ENCODE peak calls at places on chromosomes 2 and 18, in five cellular contexts. J is fibroblast of the aortic adventitia, I is foreskin fibroblast, G is fibroblast of pulmonary artery, T is esophagus muscularis mucosa. V is an unnamed sample.

GRCh38 chr2:232689152-232689910 is 7.8 kb upstream of the GIGYF2 start:
- DNase-seq in J (peak), I (peak), G (peak), T (no peak), V (no peak)

GRCh38 chr2:74876081-74876886 is 42.4 kb downstream of the HK2 start:
- DNase-seq in J (peak), I (peak), G (peak), T (no peak), V (peak)

GRCh38 chr2:18544171-18544570 is 16.3 kb downstream of the RDH14 start:
- DNase-seq in J (no peak), I (no peak), G (no peak), T (no peak), V (no peak)

GRCh38 chr18:55982992-55983391 is 395.0 kb upstream of the TCF4 start:
- DNase-seq in J (no peak), I (no peak), G (no peak), T (no peak), V (no peak)

GRCh38 chr2:159773426-159773825 is 24.6 kb downstream of the CD302 start:
- DNase-seq in J (peak), I (no peak), G (peak), T (no peak), V (no peak)

GRCh38 chr2:128252501-128252900 is 66.2 kb downstream of the HS6ST1 start:
- DNase-seq in J (no peak), I (no peak), G (no peak), T (no peak), V (no peak)

GRCh38 chr2:144331652-144332355 is 188.1 kb downstream of the ZEB2 start:
- DNase-seq in J (peak), I (no peak), G (no peak), T (no peak), V (no peak)

GRCh38 chr2:23850564-23851256 is 76.2 kb downstream of the ATAD2B start:
- DNase-seq in J (no peak), I (no peak), G (no peak), T (no peak), V (no peak)

GRCh38 chr18:48122376-48122775 is 191.9 kb upstream of the SMAD2 start:
- DNase-seq in J (no peak), I (no peak), G (no peak), T (no peak), V (no peak)

GRCh38 chr2:242032780-242033656 is 163.5 kb downstream of the RTP5 start:
- DNase-seq in J (no peak), I (no peak), G (no peak), T (no peak), V (no peak)

GRCh38 chr18:57142361-57142760 is 4.5 kb upstream of the BOD1L2 start:
- DNase-seq in J (no peak), I (no peak), G (no peak), T (no peak), V (no peak)

GRCh38 chr2:124426630-124427029 is 401.5 kb downstream of the CNTNAP5 start:
- DNase-seq in J (no peak), I (no peak), G (no peak), T (no peak), V (no peak)

GRCh38 chr2:167196461-167197252 is 308.4 kb downstream of the XIRP2 start:
- DNase-seq in J (peak), I (no peak), G (peak), T (no peak), V (no peak)

GRCh38 chr2:16650287-16651249 is 15.1 kb downstream of the CYRIA start:
- DNase-seq in J (peak), I (peak), G (peak), T (no peak), V (peak)

GRCh38 chr18:25896178-25896780 is 194.1 kb downstream of the SS18 start:
- DNase-seq in J (peak), I (peak), G (peak), T (no peak), V (peak)

GRCh38 chr2:180040146-180040925 is 33.2 kb upstream of the CWC22 start:
- DNase-seq in J (peak), I (peak), G (peak), T (no peak), V (no peak)

GRCh38 chr2:60719331-60719730 is 36.7 kb upstream of the PAPOLG start:
- DNase-seq in J (no peak), I (no peak), G (no peak), T (no peak), V (no peak)

GRCh38 chr2:176879596-176879995 is 333.0 kb upstream of the HNRNPA3 start:
- DNase-seq in J (no peak), I (no peak), G (no peak), T (no peak), V (no peak)

GRCh38 chr2:121150126-121150525 is 134.9 kb downstream of the TFCP2L1 start:
- DNase-seq in J (no peak), I (no peak), G (no peak), T (no peak), V (no peak)

GRCh38 chr2:184363213-184363612 is 235.1 kb upstream of the ZNF804A start:
- DNase-seq in J (no peak), I (no peak), G (no peak), T (no peak), V (peak)

GRCh38 chr2:68789603-68790002 is 55.0 kb downstream of the ARHGAP25 start:
- DNase-seq in J (no peak), I (no peak), G (no peak), T (peak), V (no peak)

GRCh38 chr2:197255550-197255949 is 55.0 kb downstream of the ANKRD44 start:
- DNase-seq in J (peak), I (no peak), G (peak), T (peak), V (peak)

GRCh38 chr2:151410485-151410833 is 757 bp downstream of the RIF1 start:
- DNase-seq in J (no peak), I (no peak), G (peak), T (no peak), V (peak)

GRCh38 chr2:105873281-105873680 is 128.6 kb downstream of the NCK2 start:
- DNase-seq in J (no peak), I (no peak), G (no peak), T (no peak), V (peak)

GRCh38 chr2:105872830-105873229 is 128.1 kb downstream of the NCK2 start:
- DNase-seq in J (no peak), I (no peak), G (no peak), T (no peak), V (no peak)

GRCh38 chr2:105875241-105875640 is 130.5 kb downstream of the NCK2 start:
- DNase-seq in J (no peak), I (no peak), G (no peak), T (no peak), V (peak)

GRCh38 chr2:105872142-105872728 is 127.5 kb downstream of the NCK2 start:
- DNase-seq in J (no peak), I (no peak), G (no peak), T (no peak), V (peak)

DNA sequence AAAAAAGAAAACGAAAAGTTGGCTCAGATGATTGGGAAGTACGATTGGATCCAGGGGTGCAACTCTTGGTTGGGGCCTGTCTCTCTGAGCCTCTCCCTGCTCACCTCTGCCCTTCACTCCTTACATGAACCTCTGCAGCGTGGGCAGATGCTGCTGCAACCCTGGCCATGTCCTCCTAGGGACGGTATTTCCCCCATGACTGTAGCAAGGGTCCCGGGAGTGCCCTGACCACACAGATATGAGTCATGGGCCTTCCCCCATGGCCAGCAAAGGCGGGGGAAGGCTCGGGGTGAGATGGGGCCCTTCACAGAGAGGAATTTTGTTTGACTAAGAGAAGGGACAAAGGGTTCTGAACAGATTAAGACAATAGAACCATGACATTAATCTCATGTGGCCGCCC is 129.0 kb downstream of the NCK2 start:
- DNase-seq in J (peak), I (peak), G (peak), T (no peak), V (peak)
- H3K4me3 ChIP-seq in J (no peak), I (no peak), G (no peak), T (no peak), V (no peak)

GRCh38 chr2:65662654-65663432 is 230.4 kb upstream of the SPRED2 start:
- DNase-seq in J (peak), I (peak), G (peak), T (no peak), V (peak)
- H3K4me3 ChIP-seq in J (no peak), I (peak), G (no peak), T (peak), V (peak)

DNA sequence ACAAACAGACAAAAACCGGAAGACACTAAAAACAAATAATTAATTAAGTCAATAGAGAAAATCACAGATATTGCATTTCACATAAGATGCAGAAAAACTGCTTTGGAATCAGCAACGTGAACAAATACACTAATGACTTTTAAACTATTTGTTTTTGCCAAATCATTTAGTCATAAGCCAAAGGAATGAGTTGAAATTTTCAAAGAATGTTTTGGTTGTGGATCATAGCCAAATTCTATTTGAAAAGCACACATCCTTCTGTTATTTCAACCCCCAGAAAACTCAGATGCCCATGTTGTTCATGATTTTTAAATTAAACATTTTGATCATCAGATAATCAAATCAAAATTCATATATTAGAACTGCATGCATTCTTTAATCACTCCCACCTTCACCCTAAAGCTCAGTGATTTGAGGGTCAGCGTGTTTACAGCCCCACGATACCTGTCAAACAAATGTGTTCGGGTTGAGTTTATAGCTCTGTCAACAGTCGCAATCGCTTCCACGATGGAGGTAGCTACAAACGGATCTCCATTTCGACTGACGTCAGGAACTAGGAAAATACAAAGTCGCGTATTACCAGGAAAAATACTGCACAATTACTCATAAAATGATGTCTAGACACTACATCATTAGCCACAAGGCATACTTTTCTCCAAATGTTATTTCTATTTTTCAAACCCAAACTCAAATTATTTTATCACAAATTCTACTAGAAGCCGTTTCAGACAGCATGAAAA is 90.2 kb downstream of the PXDN start:
- DNase-seq in J (peak), I (peak), G (peak), T (no peak), V (no peak)
- H3K4me3 ChIP-seq in J (no peak), I (no peak), G (no peak), T (no peak), V (no peak)

DNA sequence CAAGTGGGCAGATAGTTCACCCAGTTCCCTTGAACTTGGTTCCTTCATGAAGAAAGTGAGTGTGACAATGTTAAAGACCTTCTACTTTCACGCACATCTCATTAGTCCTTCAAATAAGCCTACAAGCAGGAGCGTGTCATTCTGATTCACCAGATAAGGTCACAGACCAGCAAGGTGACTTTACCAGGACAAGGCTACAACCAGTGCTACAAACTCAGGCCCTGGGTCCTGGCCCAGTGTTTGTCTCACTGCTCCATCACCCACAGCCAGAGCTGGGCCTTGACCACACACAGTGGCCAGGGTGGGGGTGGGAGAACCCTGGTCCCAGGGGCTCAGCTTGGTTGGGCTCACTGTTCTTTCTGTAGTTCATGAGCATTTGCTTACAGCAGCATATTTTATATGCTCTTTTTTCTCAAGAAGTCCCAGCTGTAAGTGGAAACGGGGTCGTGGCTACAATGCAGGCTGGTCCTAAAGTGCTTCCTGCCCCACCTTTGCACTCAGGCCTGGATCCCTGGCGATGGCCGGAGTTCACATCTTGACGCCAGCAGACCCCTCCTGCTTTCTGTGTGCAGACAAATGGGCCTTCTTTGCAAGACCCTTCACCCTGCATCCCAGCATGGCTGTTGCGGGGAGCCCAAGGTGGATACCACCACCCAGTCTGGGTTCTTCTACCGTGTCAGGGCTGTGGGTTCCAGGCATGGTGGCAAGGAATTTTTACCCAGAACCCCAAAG is 153.6 kb upstream of the EPAS1 start:
- DNase-seq in J (no peak), I (no peak), G (no peak), T (no peak), V (no peak)
- H3K4me3 ChIP-seq in J (no peak), I (no peak), G (no peak), T (no peak), V (no peak)

DNA sequence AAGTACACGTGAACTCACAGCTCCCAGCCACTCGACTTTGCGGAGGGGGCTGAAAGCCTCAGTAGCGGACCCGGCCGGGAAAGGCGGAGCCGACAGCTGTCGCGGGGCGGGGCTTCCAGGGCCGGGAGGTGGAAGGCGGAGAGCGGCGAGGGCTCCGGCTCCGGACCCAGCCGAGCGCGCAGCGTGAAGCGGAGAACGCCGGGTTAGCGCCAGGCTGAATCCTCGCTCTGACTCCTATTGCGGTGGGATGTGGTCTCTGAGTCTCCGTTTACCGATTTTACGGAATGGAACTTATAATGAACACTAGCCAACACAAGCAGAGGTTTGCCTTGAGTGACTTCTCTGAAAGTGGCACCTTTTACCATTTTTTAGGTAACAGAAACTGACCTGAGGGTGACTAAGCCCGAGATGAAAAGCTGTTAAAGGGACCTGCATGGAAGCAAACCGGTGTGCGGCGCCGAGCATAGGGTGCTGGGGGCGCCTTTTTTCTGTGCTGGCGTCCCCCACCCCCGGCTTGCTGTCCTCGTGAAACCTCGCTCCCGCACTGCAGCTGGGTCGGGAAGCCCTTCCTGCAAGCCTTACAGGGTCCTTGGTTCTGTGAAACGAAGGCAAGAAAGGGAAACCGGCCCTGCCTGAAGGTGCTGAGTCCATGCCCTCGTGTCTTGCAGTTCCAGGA is 72.9 kb downstream of the EN1 start:
- DNase-seq in J (peak), I (peak), G (peak), T (no peak), V (no peak)
- H3K4me3 ChIP-seq in J (peak), I (peak), G (peak), T (peak), V (no peak)

GRCh38 chr18:50620319-50620718 is 60.4 kb downstream of the MAPK4 start:
- DNase-seq in J (no peak), I (no peak), G (no peak), T (no peak), V (no peak)
- H3K4me3 ChIP-seq in J (no peak), I (no peak), G (no peak), T (no peak), V (no peak)

DNA sequence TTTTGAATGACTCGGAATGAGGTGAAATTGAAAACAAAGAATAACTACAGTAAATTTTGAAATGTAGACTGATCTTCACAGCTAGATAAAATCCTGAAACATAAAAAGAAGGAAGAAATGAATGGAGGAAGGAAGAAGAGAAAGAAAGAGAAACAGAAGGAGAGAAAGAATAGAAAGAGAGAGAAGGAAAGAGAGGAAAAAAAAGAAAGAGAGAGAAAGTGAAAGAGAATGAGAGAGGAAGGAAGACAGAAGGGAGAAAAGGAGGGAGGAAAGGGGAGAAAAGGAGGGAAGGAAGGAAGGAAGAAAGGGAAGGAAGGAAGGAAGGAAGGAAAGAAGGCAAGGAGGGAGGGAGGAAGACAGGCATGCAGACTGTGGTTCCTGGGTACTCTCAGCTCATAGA is 982.6 kb downstream of the BCL11A start:
- DNase-seq in J (no peak), I (no peak), G (no peak), T (no peak), V (no peak)
- H3K4me3 ChIP-seq in J (no peak), I (no peak), G (no peak), T (no peak), V (no peak)

GRCh38 chr2:199583676-199584075 is 125.9 kb upstream of the SATB2 start:
- DNase-seq in J (no peak), I (no peak), G (no peak), T (no peak), V (no peak)

GRCh38 chr2:199581504-199581903 is 123.8 kb upstream of the SATB2 start:
- DNase-seq in J (no peak), I (no peak), G (no peak), T (no peak), V (no peak)

GRCh38 chr2:199581935-199582336 is 124.2 kb upstream of the SATB2 start:
- DNase-seq in J (peak), I (no peak), G (peak), T (no peak), V (no peak)
- H3K4me3 ChIP-seq in J (peak), I (peak), G (peak), T (peak), V (no peak)

GRCh38 chr18:74166397-74166796 is 18.1 kb downstream of the TIMM21 start:
- DNase-seq in J (no peak), I (no peak), G (peak), T (no peak), V (no peak)

GRCh38 chr18:74173434-74173750 is 25.1 kb downstream of the TIMM21 start:
- DNase-seq in J (no peak), I (no peak), G (no peak), T (no peak), V (no peak)

GRCh38 chr18:74175658-74176057 is 27.3 kb downstream of the TIMM21 start:
- DNase-seq in J (no peak), I (no peak), G (no peak), T (no peak), V (no peak)

GRCh38 chr18:74172697-74173433 is 24.5 kb downstream of the TIMM21 start:
- DNase-seq in J (no peak), I (no peak), G (no peak), T (no peak), V (no peak)

GRCh38 chr18:74171910-74172606 is 23.7 kb downstream of the TIMM21 start:
- DNase-seq in J (peak), I (no peak), G (no peak), T (no peak), V (peak)
- H3K4me3 ChIP-seq in J (peak), I (peak), G (no peak), T (no peak), V (peak)

V was measured in NB4.